ENCODE peak calls at places on chromosome 20, in four cellular contexts. S is transverse colon, H is upper lobe of left lung, X is stomach. W is an unnamed sample.

GRCh38 chr20:51966296-51966971 is 164.1 kb upstream of the SALL4 start:
- DNase-seq in X (peak; percentile 52), H (no peak), S (peak; percentile 41), W (no peak)

GRCh38 chr20:62352402-62353288 is 14.5 kb downstream of the LAMA5 start:
- DNase-seq in H (peak; percentile 88), S (no peak), X (peak; percentile 58), W (no peak)

GRCh38 chr20:7980332-7981046 is 39.1 kb downstream of the TMX4 start:
- DNase-seq in X (no peak), S (no peak), H (no peak), W (no peak)

GRCh38 chr20:64080013-64080812 is at the start of gene OPRL1:
- DNase-seq in X (no peak), H (peak; percentile 69), S (no peak), W (peak; percentile 96)

GRCh38 chr20:17228624-17229061 is 1.8 kb downstream of the PCSK2 start:
- DNase-seq in H (peak; percentile 87), S (no peak), X (no peak), W (peak; percentile 72)

GRCh38 chr20:821083-822065 is 12.1 kb upstream of the FAM110A start:
- DNase-seq in S (no peak), X (no peak), H (no peak), W (no peak)

GRCh38 chr20:53210931-53211330 is 238.8 kb downstream of the TSHZ2 start:
- DNase-seq in H (no peak), S (no peak), X (no peak), W (no peak)

GRCh38 chr20:22684072-22684762 is 99.8 kb upstream of the FOXA2 start:
- DNase-seq in X (peak; percentile 78), S (peak; percentile 57), H (no peak), W (no peak)

GRCh38 chr20:58137236-58137635 is 91.2 kb downstream of the ANKRD60 start:
- DNase-seq in H (no peak), X (no peak), S (no peak), W (no peak)

GRCh38 chr20:35190556-35190955 is 18.7 kb downstream of the PROCR start:
- DNase-seq in S (no peak), X (no peak), H (no peak), W (no peak)

GRCh38 chr20:25280051-25280573 is 32.2 kb downstream of the PYGB start:
- DNase-seq in H (no peak), X (peak; percentile 79), S (peak; percentile 29), W (peak; percentile 72)

GRCh38 chr20:23115823-23116222 is 29.7 kb upstream of the CD93 start:
- DNase-seq in H (no peak), X (no peak), S (no peak), W (no peak)

GRCh38 chr20:6714202-6714800 is 53.2 kb upstream of the BMP2 start:
- DNase-seq in X (peak; percentile 71), H (no peak), S (peak; percentile 91), W (no peak)

GRCh38 chr20:41692479-41693135 is 74.4 kb upstream of the CHD6 start:
- DNase-seq in H (no peak), X (peak; percentile 77), S (peak; percentile 85), W (peak; percentile 96)

GRCh38 chr20:23228912-23229311 is 121.7 kb upstream of the NXT1 start:
- DNase-seq in H (no peak), X (no peak), S (no peak), W (no peak)

GRCh38 chr20:57053067-57053466 is 213.4 kb downstream of the BMP7 start:
- DNase-seq in X (no peak), S (no peak), H (no peak), W (no peak)

GRCh38 chr20:3420211-3420707 is 12.8 kb upstream of the DNAAF9 start:
- DNase-seq in H (no peak), S (peak; percentile 35), X (no peak), W (no peak)

GRCh38 chr20:25623225-25623735 is 534 bp downstream of the NANP start:
- DNase-seq in H (peak; percentile 75), X (peak; percentile 39), S (peak; percentile 51), W (peak; percentile 87)

GRCh38 chr20:41136695-41137411 is 490 bp upstream of the PLCG1 start:
- DNase-seq in X (peak; percentile 91), S (peak; percentile 94), H (peak; percentile 98), W (peak; percentile 95)

GRCh38 chr20:433300-433975 is 25.3 kb downstream of the RBCK1 start:
- DNase-seq in S (no peak), X (no peak), H (no peak), W (no peak)

GRCh38 chr20:24995741-24996448 is 3.3 kb upstream of the APMAP start:
- DNase-seq in H (no peak), S (no peak), X (no peak), W (peak; percentile 68)

GRCh38 chr20:2149507-2149906 is 47.9 kb downstream of the STK35 start:
- DNase-seq in S (no peak), X (no peak), H (no peak), W (peak; percentile 30)

GRCh38 chr20:44780226-44780625 is 30.1 kb downstream of the RIMS4 start:
- DNase-seq in H (no peak), X (no peak), S (peak; percentile 15), W (peak; percentile 17)

GRCh38 chr20:15945301-15945700 is 627.9 kb downstream of the KIF16B start:
- DNase-seq in S (no peak), X (no peak), H (no peak), W (no peak)

GRCh38 chr20:25253606-25254275 is 5.9 kb downstream of the PYGB start:
- DNase-seq in S (peak; percentile 8), X (no peak), H (no peak), W (no peak)

GRCh38 chr20:20430066-20430465 is 62.2 kb downstream of the INSM1 start:
- DNase-seq in H (no peak), X (no peak), S (no peak), W (no peak)

GRCh38 chr20:41900292-41900691 is 282.1 kb upstream of the CHD6 start:
- DNase-seq in S (no peak), X (no peak), H (no peak), W (no peak)

GRCh38 chr20:10131612-10132345 is 86.9 kb upstream of the SNAP25 start:
- DNase-seq in H (peak; percentile 22), S (peak; percentile 20), X (peak; percentile 72), W (no peak)

GRCh38 chr20:10449270-10449669 is 14.2 kb downstream of the SLX4IP start:
- DNase-seq in S (no peak), H (no peak), X (no peak), W (no peak)

GRCh38 chr20:16308754-16309153 is 264.5 kb downstream of the KIF16B start:
- DNase-seq in H (no peak), X (no peak), S (no peak), W (no peak)

GRCh38 chr20:64039293-64040160 is 3.5 kb downstream of the C20orf204 start:
- DNase-seq in H (no peak), S (no peak), X (no peak), W (no peak)

GRCh38 chr20:63246490-63247284 is 7.6 kb downstream of the NKAIN4 start:
- DNase-seq in S (no peak), X (no peak), H (peak; percentile 72), W (no peak)

GRCh38 chr20:30919514-30920188 is 337.8 kb upstream of the DEFB115 start:
- DNase-seq in H (peak; percentile 27), S (no peak), X (no peak), W (peak; percentile 17)

GRCh38 chr20:53805895-53806384 is 212.3 kb upstream of the ZNF217 start:
- DNase-seq in S (peak; percentile 46), X (no peak), H (no peak), W (no peak)

GRCh38 chr20:14341782-14342181 is 4.4 kb upstream of the FLRT3 start:
- DNase-seq in H (no peak), X (no peak), S (no peak), W (no peak)

GRCh38 chr20:51579137-51579536 is 36.6 kb upstream of the NFATC2 start:
- DNase-seq in S (no peak), X (no peak), H (no peak), W (no peak)

GRCh38 chr20:37727247-37727956 is 33.6 kb downstream of the CTNNBL1 start:
- DNase-seq in H (no peak), X (no peak), S (no peak), W (no peak)

DNA sequence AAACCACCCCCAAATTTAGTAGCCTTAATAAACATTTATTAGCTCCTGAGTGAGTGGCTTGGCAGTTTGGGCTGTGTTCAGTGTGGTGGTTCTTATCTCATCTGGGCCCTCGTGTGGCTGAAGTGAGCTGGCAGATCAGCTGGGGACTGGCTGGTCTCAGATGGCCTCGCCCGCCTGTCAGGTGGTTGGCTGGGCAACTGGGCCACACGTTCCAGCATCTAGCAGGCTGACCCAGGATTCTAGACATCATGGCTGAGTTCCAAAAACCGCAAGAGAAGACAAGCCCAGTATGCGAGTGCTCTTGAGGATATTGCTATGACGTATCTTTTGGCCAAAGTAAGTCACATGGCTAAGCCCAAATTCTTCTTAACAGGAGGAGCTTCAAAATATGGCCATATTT is 28.9 kb downstream of the EIF2S2 start:
- DNase-seq in X (peak; percentile 75), H (peak; percentile 74), S (peak; percentile 32), W (no peak)
- TF ChIP-seq POLR2AphosphoS5 in X (no peak), H (peak; percentile 15), S (no peak), W (peak; percentile 31)

GRCh38 chr20:36541227-36542018 is at the start of gene MYL9:
- DNase-seq in X (peak; percentile 85), S (peak; percentile 89), H (peak; percentile 99), W (peak; percentile 92)
- TF ChIP-seq POLR2AphosphoS5 in X (no peak), S (peak; percentile 50), H (peak; percentile 26), W (peak; percentile 49)

DNA sequence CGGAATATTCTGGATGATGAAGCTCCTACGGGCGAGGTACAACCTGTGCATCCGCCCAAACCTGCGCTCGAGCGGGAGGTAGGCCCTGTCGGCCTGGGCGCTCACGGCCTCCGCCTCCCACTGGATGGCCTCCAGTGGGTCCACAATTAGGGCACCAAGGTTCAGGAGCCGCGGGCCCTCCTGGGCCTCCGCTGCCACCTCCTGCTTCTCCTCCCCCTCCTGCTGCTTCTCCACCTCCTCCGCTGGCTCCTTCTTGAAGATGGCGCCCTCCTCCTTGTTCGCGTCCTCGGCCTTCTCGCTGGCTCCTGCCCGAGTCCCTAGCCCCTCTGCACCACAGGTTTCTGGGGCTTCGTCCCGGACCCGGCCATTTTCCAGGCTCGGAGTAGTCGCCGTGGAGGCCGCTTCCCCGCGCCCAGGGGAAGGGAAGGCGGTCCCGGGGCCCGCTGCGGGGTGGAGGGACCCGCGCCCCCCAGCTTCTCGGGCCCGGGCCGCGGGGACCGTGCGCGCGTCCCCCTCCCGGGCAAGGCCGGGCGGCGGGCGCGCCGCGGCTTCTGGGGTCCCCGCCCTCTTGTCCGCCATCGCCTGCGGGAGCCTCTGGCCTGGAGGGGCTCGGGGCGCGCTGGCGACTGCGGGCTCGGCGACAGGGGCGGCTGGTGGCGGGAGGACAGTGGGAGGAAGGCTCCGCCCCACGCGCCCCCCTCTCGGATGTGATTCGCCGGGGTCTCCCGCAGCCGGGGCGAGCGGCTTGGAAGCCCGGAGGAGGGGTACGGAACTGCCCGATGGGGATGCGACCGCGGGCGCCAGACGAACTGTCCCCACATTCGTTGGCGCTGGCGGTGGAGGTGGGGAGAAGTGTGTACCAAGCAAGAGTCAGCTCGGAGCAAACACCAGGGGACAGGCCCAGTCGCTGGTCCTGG is 17.6 kb downstream of the PLAGL2 start:
- DNase-seq in H (peak; percentile 89), S (peak; percentile 37), X (peak; percentile 57), W (peak; percentile 81)
- TF ChIP-seq POLR2AphosphoS5 in H (peak; percentile 13), S (no peak), X (no peak), W (peak; percentile 70)

DNA sequence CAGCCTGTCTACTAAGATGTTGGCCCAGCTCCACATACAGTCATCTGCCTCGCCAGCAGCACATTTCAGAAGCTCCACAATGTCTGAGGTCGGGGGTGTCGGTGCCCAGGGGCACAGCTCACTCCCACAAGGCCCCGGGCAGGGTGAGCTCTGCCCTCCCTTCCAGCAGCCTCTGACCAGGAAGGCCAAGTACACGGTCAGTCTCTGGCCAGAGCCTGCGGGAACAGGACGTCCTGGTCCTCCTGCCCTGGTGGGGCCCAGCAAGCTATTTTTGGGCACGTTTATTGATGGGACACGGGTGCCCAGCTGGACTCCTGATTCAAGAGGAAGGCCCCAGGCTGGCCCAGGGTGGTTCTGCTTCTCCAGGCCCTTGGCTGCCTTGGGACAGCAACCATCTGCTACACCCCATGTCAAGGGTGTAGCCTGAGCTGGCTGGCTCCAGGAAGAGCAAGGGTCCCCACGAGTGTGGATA is 114.9 kb upstream of the PTPN1 start:
- DNase-seq in H (peak; percentile 52), S (peak; percentile 62), X (peak; percentile 89), W (peak; percentile 85)
- TF ChIP-seq POLR2AphosphoS5 in H (peak; percentile 100), S (peak; percentile 88), X (peak; percentile 96), W (peak; percentile 89)